ENCODE peak calls at places on chromosomes 6 and 20, in six cellular contexts. V, P, Z, R, K and N are unnamed samples. For H3K9me3, the result is how much of the 10 kb centered on the place peaks cover.

GRCh38 chr6:137846772-137847313 is 20.2 kb upstream of the TNFAIP3 start:
- DNase-seq in R (peak), K (no peak), V (no peak), P (no peak), Z (no peak), N (no peak)

GRCh38 chr6:1787894-1788293 is 178.2 kb downstream of the FOXC1 start:
- DNase-seq in P (peak), Z (no peak), V (no peak), K (no peak), R (no peak), N (no peak)

GRCh38 chr20:61803903-61804804 is 261.5 kb downstream of the TAF4 start:
- DNase-seq in R (no peak), Z (no peak), V (no peak), K (no peak), P (peak), N (no peak)

GRCh38 chr6:47195251-47195650 is 114.5 kb downstream of the TNFRSF21 start:
- DNase-seq in R (no peak), V (no peak), K (no peak), Z (no peak), P (peak), N (no peak)

GRCh38 chr6:88908598-88909548 is 54.5 kb downstream of the RNGTT start:
- DNase-seq in R (no peak), Z (no peak), P (no peak), K (no peak), V (no peak), N (no peak)

GRCh38 chr6:135419162-135419561 is 78.4 kb downstream of the AHI1 start:
- DNase-seq in Z (no peak), P (peak), R (peak), V (no peak), K (no peak), N (no peak)

GRCh38 chr6:99514089-99514488 is 1.1 kb downstream of the USP45 start:
- DNase-seq in P (peak), V (no peak), R (peak), K (no peak), Z (no peak), N (no peak)

GRCh38 chr6:31663961-31664789 is 622 bp downstream of the GPANK1 start:
- DNase-seq in Z (no peak), V (no peak), R (peak), K (no peak), P (peak), N (no peak)

GRCh38 chr20:35120012-35120701 is 27.0 kb downstream of the EDEM2 start:
- DNase-seq in R (peak), K (no peak), P (peak), V (no peak), Z (no peak), N (no peak)

GRCh38 chr6:29999426-29999825 is 57.1 kb downstream of the HLA-A start:
- DNase-seq in R (no peak), P (no peak), Z (no peak), K (no peak), V (no peak), N (no peak)

GRCh38 chr6:108518714-108519576 is 41.8 kb upstream of the FOXO3 start:
- DNase-seq in R (no peak), P (peak), K (no peak), V (no peak), Z (peak), N (no peak)

GRCh38 chr20:52049001-52049731 is 142.4 kb downstream of the ZFP64 start:
- DNase-seq in Z (no peak), R (no peak), K (no peak), V (no peak), P (peak), N (no peak)

GRCh38 chr6:100433726-100434435 is 30.8 kb downstream of the SIM1 start:
- DNase-seq in P (no peak), K (no peak), V (no peak), Z (no peak), R (no peak), N (no peak)

GRCh38 chr6:155154158-155154830 is 109.5 kb upstream of the CLDN20 start:
- DNase-seq in K (no peak), P (peak), V (no peak), R (peak), Z (no peak), N (no peak)

GRCh38 chr6:117992856-117993255 is 85.8 kb downstream of the SLC35F1 start:
- DNase-seq in V (no peak), P (no peak), K (no peak), R (no peak), Z (no peak), N (no peak)

GRCh38 chr6:4941782-4942672 is 61.8 kb downstream of the RPP40 start:
- DNase-seq in K (no peak), R (peak), P (peak), V (no peak), Z (peak), N (no peak)

GRCh38 chr6:53230775-53231467 is 82.3 kb upstream of the GCM1 start:
- DNase-seq in Z (no peak), V (no peak), P (no peak), K (no peak), R (no peak), N (no peak)

GRCh38 chr6:71290611-71291010 is 2.0 kb downstream of the OGFRL1 start:
- DNase-seq in P (no peak), R (no peak), Z (no peak), K (no peak), V (no peak), N (no peak)

GRCh38 chr6:33455051-33455450 is 675 bp downstream of the ZBTB9 start:
- DNase-seq in K (no peak), Z (no peak), P (no peak), V (no peak), R (no peak), N (no peak)

GRCh38 chr6:64330694-64331309 is 695.2 kb downstream of the PHF3 start:
- DNase-seq in V (peak), Z (peak), P (peak), K (peak), R (no peak), N (no peak)

GRCh38 chr6:42381850-42382249 is 69.9 kb downstream of the TRERF1 start:
- DNase-seq in V (no peak), K (no peak), Z (no peak), R (no peak), P (no peak), N (no peak)

GRCh38 chr20:46377532-46377931 is 28.9 kb downstream of the ELMO2 start:
- DNase-seq in Z (no peak), V (no peak), R (no peak), K (no peak), P (no peak), N (no peak)

GRCh38 chr6:10451828-10452509 is 37.1 kb upstream of the TFAP2A start:
- DNase-seq in R (no peak), P (peak), V (peak), Z (peak), K (no peak), N (no peak)

GRCh38 chr6:41934278-41935189 is 7.1 kb downstream of the CCND3 start:
- DNase-seq in K (no peak), R (no peak), V (no peak), Z (peak), P (no peak), N (no peak)

GRCh38 chr20:60001027-60001567 is 42.9 kb downstream of the CDH26 start:
- DNase-seq in K (no peak), P (peak), V (no peak), R (no peak), Z (no peak), N (no peak)

GRCh38 chr20:19682249-19682648 is 75.8 kb upstream of the RIN2 start:
- DNase-seq in R (no peak), V (no peak), Z (no peak), P (no peak), K (no peak), N (no peak)

GRCh38 chr6:51350308-51350904 is 531.7 kb downstream of the TFAP2B start:
- DNase-seq in V (no peak), P (no peak), K (no peak), R (peak), Z (peak), N (no peak)

GRCh38 chr20:46210672-46211330 is 92.7 kb downstream of the CD40 start:
- DNase-seq in R (no peak), V (no peak), P (no peak), Z (no peak), K (no peak), N (no peak)

GRCh38 chr6:25346064-25346463 is 66.9 kb downstream of the CARMIL1 start:
- DNase-seq in Z (no peak), R (no peak), K (no peak), V (no peak), P (no peak), N (no peak)
- TF ChIP-seq POLR2A in Z (no peak), R (no peak), K (no peak), V (no peak), P (no peak), N (no peak)

DNA sequence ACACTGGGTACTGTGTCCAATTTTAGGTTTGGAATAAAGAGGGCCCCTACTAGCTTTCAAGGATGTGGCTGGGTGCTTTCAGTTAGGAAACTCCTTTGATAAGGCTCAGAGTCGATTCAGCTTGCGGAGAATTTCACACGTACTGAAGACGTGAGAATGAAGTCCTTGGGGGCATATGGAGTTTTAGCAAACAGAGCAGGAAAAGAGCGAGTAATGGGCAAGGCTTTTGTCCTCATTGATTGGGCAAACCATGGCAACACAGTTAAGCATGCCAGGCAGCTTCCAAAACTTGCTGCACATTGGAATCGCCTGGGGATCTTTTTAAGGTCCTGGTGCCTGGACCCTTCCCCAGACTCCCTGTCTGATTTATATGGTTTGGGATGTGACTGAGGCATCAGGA is 29.2 kb downstream of the ISM1 start:
- DNase-seq in Z (no peak), V (no peak), P (no peak), K (no peak), R (no peak), N (no peak)
- H3K9me3 ChIP-seq in Z (under half), V (under half), P (under half), K (under half), R (under half), N (under half)

GRCh38 chr6:112008482-112008881 is 45.4 kb upstream of the CCN6 start:
- DNase-seq in K (no peak), R (no peak), V (no peak), P (peak), Z (no peak), N (no peak)
- TF ChIP-seq POLR2A in K (no peak), R (no peak), V (no peak), P (no peak), Z (no peak), N (no peak)

GRCh38 chr6:22421187-22421586 is 124.4 kb upstream of the PRL start:
- DNase-seq in K (no peak), Z (no peak), R (no peak), V (no peak), P (no peak), N (no peak)

GRCh38 chr6:22413681-22414305 is 117.0 kb upstream of the PRL start:
- DNase-seq in P (peak), K (no peak), V (no peak), Z (no peak), R (no peak), N (no peak)

GRCh38 chr6:22412994-22413393 is 116.2 kb upstream of the PRL start:
- DNase-seq in Z (no peak), V (no peak), K (no peak), R (no peak), P (no peak), N (no peak)

GRCh38 chr6:22424196-22424595 is 127.4 kb upstream of the PRL start:
- DNase-seq in V (no peak), P (no peak), K (no peak), Z (no peak), R (no peak), N (no peak)

DNA sequence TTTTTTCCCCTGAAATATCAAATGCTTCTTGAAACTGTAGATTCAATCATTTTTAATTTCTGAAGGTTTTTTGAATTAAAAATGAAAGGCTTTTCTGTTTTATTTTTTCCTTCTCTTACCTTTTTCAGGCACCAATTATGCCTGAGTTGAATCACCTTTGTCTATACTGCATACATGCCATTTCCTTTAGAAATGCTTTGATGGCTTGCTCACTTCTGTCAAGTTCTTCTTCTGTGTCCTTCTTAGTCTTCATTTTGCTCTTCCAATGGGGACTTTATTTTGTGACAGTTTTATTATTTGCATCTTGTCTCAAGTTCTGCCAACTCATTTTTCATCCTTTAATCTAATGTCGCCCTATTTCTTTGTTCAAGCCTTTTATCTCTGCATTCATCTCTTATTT is 121.9 kb upstream of the PRL start:
- DNase-seq in V (no peak), Z (no peak), K (no peak), P (no peak), R (no peak), N (no peak)
- H3K9me3 ChIP-seq in V (under half), Z (under half), K (under half), P (under half), R (under half), N (under half)

GRCh38 chr6:6586167-6586566 is 2.4 kb upstream of the LY86 start:
- DNase-seq in R (no peak), P (no peak), V (no peak), Z (no peak), K (no peak), N (no peak)
- TF ChIP-seq POLR2A in R (no peak), P (no peak), V (no peak), Z (no peak), K (no peak), N (no peak)

GRCh38 chr20:38630727-38631126 is 29.1 kb downstream of the ARHGAP40 start:
- DNase-seq in R (no peak), V (no peak), Z (no peak), P (no peak), K (no peak), N (no peak)

GRCh38 chr20:38631155-38632022 is 29.8 kb downstream of the ARHGAP40 start:
- DNase-seq in R (no peak), Z (no peak), V (no peak), K (no peak), P (no peak), N (no peak)

GRCh38 chr20:38629979-38630378 is 28.4 kb downstream of the ARHGAP40 start:
- DNase-seq in R (no peak), Z (no peak), P (no peak), K (no peak), V (no peak), N (no peak)

GRCh38 chr20:38635721-38636285 is 34.2 kb downstream of the ARHGAP40 start:
- DNase-seq in K (no peak), V (no peak), P (peak), Z (peak), R (peak), N (no peak)

DNA sequence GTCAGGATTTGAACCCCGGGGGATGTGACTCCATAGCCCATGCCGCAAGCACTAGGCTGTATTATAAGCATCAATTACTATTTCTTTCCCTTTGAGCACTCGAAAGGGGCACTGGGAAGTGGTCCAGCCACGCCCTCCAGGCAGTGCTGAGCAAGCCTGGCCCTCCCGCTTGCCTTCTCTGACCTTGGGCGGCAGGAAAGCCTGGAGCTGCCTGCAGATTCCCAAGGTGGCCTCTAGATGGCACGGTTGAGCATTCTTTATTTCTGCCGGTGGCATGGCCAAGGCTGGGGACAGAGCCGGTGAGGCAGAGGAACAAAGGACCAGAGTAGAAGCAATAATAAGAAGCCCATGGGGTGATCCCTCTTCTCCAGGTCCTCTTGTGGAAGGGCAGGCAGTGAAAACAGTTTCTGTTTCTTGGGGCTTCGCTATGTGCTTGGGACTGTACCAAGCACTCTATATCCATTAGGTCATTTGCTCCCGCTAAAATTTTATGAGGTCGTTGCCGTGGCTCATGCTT is 32.0 kb downstream of the ARHGAP40 start:
- DNase-seq in V (peak), K (peak), R (peak), Z (peak), P (peak), N (no peak)
- H3K9me3 ChIP-seq in V (under half), K (under half), R (under half), Z (under half), P (under half), N (under half)

GRCh38 chr20:63166423-63167020 is 49.4 kb downstream of the YTHDF1 start:
- DNase-seq in K (no peak), Z (no peak), R (no peak), V (no peak), P (no peak), N (no peak)
- TF ChIP-seq POLR2A in K (no peak), Z (no peak), R (no peak), V (no peak), P (no peak), N (no peak)

GRCh38 chr6:164870175-164870574 is 439.2 kb downstream of the C6orf118 start:
- DNase-seq in R (no peak), V (no peak), P (no peak), Z (no peak), K (no peak), N (no peak)
- H3K9me3 ChIP-seq in R (under half), V (under half), P (under half), Z (under half), K (under half), N (under half)

GRCh38 chr6:143059616-143060353 is 904 bp upstream of the AIG1 start:
- DNase-seq in K (no peak), R (no peak), P (peak), Z (peak), V (peak), N (no peak)
- TF ChIP-seq POLR2A in K (no peak), R (no peak), P (no peak), Z (no peak), V (peak), N (no peak)

GRCh38 chr20:17421493-17421892 is 109.7 kb downstream of the BFSP1 start:
- DNase-seq in Z (no peak), P (no peak), V (no peak), K (no peak), R (no peak), N (no peak)
- H3K9me3 ChIP-seq in Z (under half), P (under half), V (under half), K (under half), R (under half), N (under half)